ENCODE peak calls at places on chromosomes 3 and 15, in four cellular contexts. S is memory B cell, R is AG20443, P is progenitor cell of endocrine pancreas. X is an unnamed sample.

GRCh38 chr3:50138266-50139230 is 16.6 kb upstream of the SEMA3F start:
- DNase-seq in P (no peak), S (no peak), R (peak), X (no peak)

GRCh38 chr15:80436511-80437307 is 32.5 kb downstream of the ARNT2 start:
- DNase-seq in S (no peak), R (peak), P (no peak), X (no peak)

GRCh38 chr15:65426216-65426853 is 3.6 kb upstream of the IGDCC4 start:
- DNase-seq in P (no peak), S (no peak), R (no peak), X (no peak)

GRCh38 chr15:99683000-99683670 is 50.1 kb downstream of the LYSMD4 start:
- DNase-seq in S (no peak), R (no peak), P (no peak), X (no peak)

GRCh38 chr3:107574650-107575049 is 51.9 kb downstream of the BBX start:
- DNase-seq in S (no peak), P (no peak), R (peak), X (no peak)

GRCh38 chr15:25176616-25176923 is 221.8 kb downstream of the SNRPN start:
- DNase-seq in S (no peak), P (peak), R (peak), X (no peak)

GRCh38 chr3:58074126-58074715 is 66.0 kb downstream of the FLNB start:
- DNase-seq in P (no peak), S (no peak), R (no peak), X (no peak)

GRCh38 chr3:24454862-24455261 is 39.8 kb downstream of the THRB start:
- DNase-seq in R (no peak), P (no peak), S (no peak), X (no peak)

GRCh38 chr15:39788800-39789565 is 6.3 kb upstream of the FSIP1 start:
- DNase-seq in P (no peak), S (no peak), R (no peak), X (no peak)

GRCh38 chr3:148718982-148719862 is 21.5 kb downstream of the AGTR1 start:
- DNase-seq in R (peak), P (no peak), S (no peak), X (no peak)

GRCh38 chr3:108283006-108283405 is 13.3 kb upstream of the HHLA2 start:
- DNase-seq in S (no peak), R (no peak), P (no peak), X (no peak)

GRCh38 chr15:41510728-41511127 is 2.9 kb downstream of the LTK start:
- DNase-seq in R (no peak), P (no peak), S (no peak), X (no peak)

GRCh38 chr3:113783463-113783862 is 36.6 kb downstream of the ATP6V1A start:
- DNase-seq in R (peak), P (no peak), S (no peak), X (no peak)

GRCh38 chr3:46196261-46196957 is 11.7 kb downstream of the CCR1 start:
- DNase-seq in P (no peak), R (no peak), S (no peak), X (no peak)

GRCh38 chr15:64096486-64097431 is 977 bp downstream of the SNX1 start:
- DNase-seq in P (no peak), S (no peak), R (peak), X (no peak)

GRCh38 chr3:116083686-116084085 is 361.6 kb downstream of the LSAMP start:
- DNase-seq in R (no peak), S (no peak), P (no peak), X (no peak)

GRCh38 chr15:79003301-79003700 is 58.5 kb upstream of the CTSH start:
- DNase-seq in R (peak), S (no peak), P (no peak), X (no peak)

GRCh38 chr3:48598323-48599076 is 3.4 kb upstream of the COL7A1 start:
- DNase-seq in S (no peak), P (no peak), R (peak), X (no peak)

GRCh38 chr3:45043715-45044299 is 17.7 kb downstream of the CLEC3B start:
- DNase-seq in R (peak), S (no peak), P (no peak), X (no peak)

GRCh38 chr3:183884097-183884436 is 613 bp downstream of the PARL start:
- DNase-seq in R (no peak), P (no peak), S (no peak), X (no peak)

GRCh38 chr15:63476229-63476632 is 28.2 kb upstream of the USP3 start:
- DNase-seq in P (no peak), R (peak), S (no peak), X (no peak)

GRCh38 chr15:69679623-69680228 is 227.1 kb downstream of the RPLP1 start:
- DNase-seq in R (no peak), P (no peak), S (no peak), X (no peak)

GRCh38 chr3:79086514-79086913 is 681.3 kb downstream of the ROBO1 start:
- DNase-seq in R (peak), S (no peak), P (peak), X (no peak)